ENCODE peak calls at places on chromosomes 11 and 22, in six cellular contexts. Q is choroid plexus epithelial cell, O is ovary, F is lung, X is brain microvascular endothelial cell, B is A549. T is an unnamed sample.

GRCh38 chr11:21810650-21811049 is 382.2 kb upstream of the ANO5 start:
- DNase-seq in Q (no peak), F (no peak), X (no peak), O (no peak), B (no peak), T (no peak)

GRCh38 chr22:32831571-32831970 is 30.1 kb downstream of the TIMP3 start:
- DNase-seq in Q (no peak), X (no peak), O (no peak), B (no peak), F (no peak), T (no peak)

GRCh38 chr11:126837581-126837980 is 163.0 kb downstream of the KIRREL3 start:
- DNase-seq in O (no peak), Q (no peak), B (no peak), F (no peak), X (no peak), T (no peak)

GRCh38 chr11:72774499-72774898 is 19.3 kb downstream of the STARD10 start:
- DNase-seq in X (no peak), B (no peak), F (no peak), O (no peak), Q (no peak), T (no peak)

GRCh38 chr11:65116370-65117205 is 913 bp downstream of the ZNHIT2 start:
- DNase-seq in F (no peak), B (no peak), X (no peak), Q (peak; percentile 65), O (no peak), T (peak; percentile 21)

GRCh38 chr22:19615867-19616581 is 91.8 kb upstream of the CLDN5 start:
- DNase-seq in X (no peak), O (no peak), B (no peak), F (no peak), Q (no peak), T (no peak)

GRCh38 chr22:38056969-38057841 is at the start of gene PICK1:
- DNase-seq in O (peak; percentile 93), B (peak; percentile 88), F (peak; percentile 93), Q (peak; percentile 94), X (peak; percentile 85), T (peak; percentile 89)

GRCh38 chr22:50129121-50129734 is 39.4 kb downstream of the MOV10L1 start:
- DNase-seq in B (no peak), Q (peak; percentile 78), O (no peak), F (no peak), X (no peak), T (peak; percentile 74)

GRCh38 chr22:44137415-44137814 is 43.3 kb upstream of the PARVG start:
- DNase-seq in F (no peak), B (no peak), O (no peak), X (no peak), Q (no peak), T (no peak)

GRCh38 chr11:81644239-81644840 is 1089.3 kb downstream of the FAM181B start:
- DNase-seq in X (peak; percentile 50), B (peak; percentile 3), F (no peak), O (no peak), Q (peak; percentile 75), T (peak; percentile 59)

GRCh38 chr11:57639321-57640067 is 10.2 kb downstream of the YPEL4 start:
- DNase-seq in B (no peak), O (no peak), F (no peak), Q (peak; percentile 89), X (no peak), T (peak; percentile 84)

GRCh38 chr11:31641477-31642062 is 132.0 kb downstream of the ELP4 start:
- DNase-seq in O (no peak), B (peak; percentile 1), F (peak; percentile 30), X (no peak), Q (peak; percentile 61), T (peak; percentile 44)

GRCh38 chr11:959027-959426 is 33.4 kb downstream of the AP2A2 start:
- DNase-seq in F (no peak), O (no peak), Q (no peak), B (no peak), X (no peak), T (no peak)

GRCh38 chr11:6402561-6402981 is 12.3 kb downstream of the SMPD1 start:
- DNase-seq in F (no peak), X (no peak), O (no peak), B (no peak), Q (peak; percentile 39), T (no peak)

GRCh38 chr11:126124284-126124683 is 61.6 kb upstream of the CDON start:
- DNase-seq in B (no peak), X (no peak), F (no peak), O (no peak), Q (no peak), T (no peak)

GRCh38 chr22:17884084-17884483 is 109.8 kb upstream of the BID start:
- DNase-seq in O (no peak), B (no peak), X (no peak), F (no peak), Q (no peak), T (no peak)

GRCh38 chr22:44584256-44584902 is 86.3 kb upstream of the RTL6 start:
- DNase-seq in F (no peak), Q (no peak), O (no peak), X (no peak), B (no peak), T (no peak)

GRCh38 chr22:49948573-49948957 is 12.0 kb upstream of the PIM3 start:
- DNase-seq in B (no peak), F (no peak), Q (no peak), X (no peak), O (no peak), T (no peak)

GRCh38 chr11:9568161-9568853 is 5.2 kb upstream of the WEE1 start:
- DNase-seq in Q (peak; percentile 23), B (no peak), O (no peak), F (no peak), X (no peak), T (peak; percentile 44)

GRCh38 chr11:10108901-10109665 is 184.9 kb downstream of the SBF2 start:
- DNase-seq in F (no peak), B (no peak), X (no peak), O (peak; percentile 33), Q (peak; percentile 74), T (peak; percentile 53)

GRCh38 chr11:17012712-17013547 is 1.3 kb downstream of the PLEKHA7 start:
- DNase-seq in Q (peak; percentile 72), O (peak; percentile 58), F (peak; percentile 46), B (peak; percentile 83), X (peak; percentile 53), T (peak; percentile 85)

GRCh38 chr22:42277988-42278776 is 7.7 kb upstream of the TCF20 start:
- DNase-seq in Q (peak; percentile 30), F (no peak), B (no peak), X (no peak), O (no peak), T (no peak)

GRCh38 chr22:23284504-23285033 is 104.3 kb downstream of the BCR start:
- DNase-seq in B (no peak), X (no peak), F (no peak), Q (no peak), O (no peak), T (no peak)

GRCh38 chr11:130915556-130916237 is 582 bp downstream of the SNX19 start:
- DNase-seq in O (no peak), B (no peak), Q (no peak), X (no peak), F (no peak), T (no peak)

GRCh38 chr11:111456086-111456858 is 55.9 kb downstream of the BTG4 start:
- DNase-seq in B (no peak), X (no peak), O (no peak), F (no peak), Q (no peak), T (no peak)

GRCh38 chr11:111456859-111457730 is 55.1 kb downstream of the BTG4 start:
- DNase-seq in X (no peak), Q (no peak), B (no peak), F (no peak), O (no peak), T (no peak)

GRCh38 chr11:111452817-111453607 is 59.2 kb downstream of the BTG4 start:
- DNase-seq in O (no peak), B (no peak), X (no peak), F (no peak), Q (no peak), T (no peak)

GRCh38 chr11:111455291-111456085 is 56.7 kb downstream of the BTG4 start:
- DNase-seq in F (no peak), X (no peak), Q (no peak), O (no peak), B (no peak), T (no peak)

DNA sequence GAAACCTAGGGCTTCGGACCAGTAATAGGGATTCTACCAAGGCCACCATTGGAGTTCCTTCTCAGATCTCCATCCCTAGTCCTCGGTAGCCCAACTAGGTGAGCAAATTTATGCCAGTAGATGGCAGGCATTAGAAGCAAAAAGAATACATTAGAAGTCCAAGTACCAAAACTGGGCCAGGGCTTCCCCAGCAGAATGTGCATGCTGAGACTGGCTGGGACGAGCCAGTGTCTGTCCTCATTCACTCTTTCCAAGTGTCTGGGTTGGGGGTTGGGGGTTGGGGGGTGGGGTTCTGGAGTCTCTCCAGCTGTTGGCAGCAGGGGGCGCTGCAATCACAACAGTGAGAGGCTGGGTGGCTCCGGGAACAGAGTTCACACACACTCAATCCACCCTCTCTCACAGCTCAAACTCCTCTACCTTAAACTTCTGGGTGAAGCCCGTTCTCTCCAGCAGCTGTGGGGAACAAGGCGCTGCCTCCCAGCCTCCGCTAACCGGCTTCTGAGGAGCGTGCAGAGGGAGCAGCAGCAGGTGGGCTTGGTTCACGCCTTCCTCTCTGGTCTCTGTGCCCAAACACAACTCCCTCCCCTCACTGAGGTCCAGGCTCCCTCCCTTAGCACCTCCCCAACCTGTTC is 57.5 kb downstream of the BTG4 start:
- DNase-seq in Q (peak; percentile 78), X (peak; percentile 49), O (no peak), F (no peak), B (peak; percentile 59), T (peak; percentile 60)
- TF ChIP-seq CTCF in Q (peak; percentile 63), X (peak; percentile 70), O (no peak), F (no peak), B (peak; percentile 59), T (peak; percentile 50)

DNA sequence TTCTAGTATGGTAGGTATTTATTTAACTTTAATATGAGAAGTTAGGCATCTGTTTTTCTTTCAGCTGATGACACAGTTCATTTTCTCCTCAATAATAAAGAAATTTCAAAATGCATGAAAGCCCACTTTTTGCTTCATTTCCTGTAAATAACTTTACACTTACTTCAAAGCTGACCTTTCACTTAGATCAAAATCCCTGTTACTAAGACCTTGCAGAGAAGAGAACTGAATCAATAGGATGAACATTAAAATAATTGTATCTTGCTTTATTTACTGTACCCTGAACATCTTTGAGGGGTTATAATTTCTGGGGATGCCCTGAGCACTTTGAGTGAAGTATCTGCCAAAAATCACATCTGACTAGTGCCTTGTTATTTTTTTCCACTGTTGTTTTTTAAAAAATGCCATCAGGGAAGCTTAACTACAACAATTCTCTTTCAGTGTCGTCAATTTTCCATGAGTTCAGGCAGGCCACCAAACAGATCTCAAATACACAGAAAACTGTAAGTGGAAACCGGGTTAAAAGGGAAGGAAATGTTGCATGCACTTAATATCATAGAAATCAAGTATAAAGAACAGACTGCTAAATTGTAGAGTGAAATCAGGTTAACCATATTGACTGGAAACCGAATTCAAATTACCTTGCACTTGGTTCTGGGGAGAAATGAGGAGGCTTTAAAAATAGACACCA is 206.2 kb downstream of the MAML2 start:
- DNase-seq in F (no peak), O (no peak), Q (peak; percentile 62), X (no peak), B (no peak), T (no peak)
- TF ChIP-seq CTCF in F (no peak), O (no peak), Q (no peak), X (no peak), B (no peak), T (no peak)

GRCh38 chr11:111983187-111983986 is 41.8 kb upstream of the DLAT start:
- DNase-seq in F (peak; percentile 60), Q (no peak), X (no peak), O (no peak), B (no peak), T (peak; percentile 46)
- TF ChIP-seq CTCF in F (no peak), Q (no peak), X (no peak), O (no peak), B (no peak), T (no peak)

GRCh38 chr11:2173150-2173693 is 1.6 kb upstream of the TH start:
- DNase-seq in X (no peak), B (no peak), Q (peak; percentile 11), O (no peak), F (no peak), T (no peak)
- TF ChIP-seq CTCF in X (peak; percentile 74), B (peak; percentile 37), Q (peak; percentile 67), O (no peak), F (no peak), T (peak; percentile 61)